ENCODE peak calls at places on chromosome 10, in nine cellular contexts. X is germinal center; E is NCI-H2081; H is activated CD8-positive, alpha-beta T cell treated with anti-CD3 and anti-CD28 coated beads, Interleukin-2, amount 10 ng/mL, durations not matched to agents 7 days and 5 days; G is NCI-H774; L is ecto neural progenitor cell; A is iPS DF 19.7; Y is endothelial cell; Z is SW480. Q is an unnamed sample.

GRCh38 chr10:667096-667495 is 22.4 kb downstream of the DIP2C start:
- DNase-seq in H (no peak), E (no peak), X (no peak), A (no peak), Y (no peak), G (no peak), L (no peak), Z (no peak), Q (no peak)

GRCh38 chr10:85851300-85851699 is 515.3 kb downstream of the GRID1 start:
- DNase-seq in A (no peak), G (no peak), Y (no peak), L (no peak), H (no peak), E (no peak), Z (no peak), X (no peak), Q (no peak)

GRCh38 chr10:24993237-24993958 is 22.6 kb downstream of the ENKUR start:
- DNase-seq in A (no peak), E (no peak), Z (no peak), Y (no peak), X (no peak), G (no peak), L (no peak), H (no peak), Q (no peak)

GRCh38 chr10:69845574-69846251 is 44.0 kb downstream of the COL13A1 start:
- DNase-seq in Z (peak; percentile 32), E (no peak), H (no peak), G (peak; percentile 16), A (no peak), Y (no peak), L (no peak), X (no peak), Q (no peak)

GRCh38 chr10:69318997-69319727 is 40.9 kb downstream of the HK1 start:
- DNase-seq in A (no peak), X (peak; percentile 35), H (peak; percentile 75), Z (peak; percentile 48), E (peak; percentile 37), L (peak; percentile 63), G (no peak), Y (peak; percentile 56), Q (no peak)

GRCh38 chr10:105243381-105243780 is 602.3 kb downstream of the SORCS3 start:
- DNase-seq in L (no peak), A (no peak), X (no peak), H (no peak), G (no peak), E (no peak), Z (no peak), Y (no peak), Q (no peak)

GRCh38 chr10:54728511-54728910 is 72.5 kb downstream of the PCDH15 start:
- DNase-seq in E (no peak), H (no peak), A (no peak), Y (no peak), G (no peak), Z (no peak), L (no peak), X (no peak), Q (no peak)

GRCh38 chr10:30072068-30072467 is 12.7 kb upstream of the JCAD start:
- DNase-seq in H (no peak), Y (no peak), A (no peak), X (no peak), E (no peak), L (no peak), G (no peak), Z (no peak), Q (no peak)

GRCh38 chr10:34817054-34817453 is 2.0 kb upstream of the PARD3 start:
- DNase-seq in L (no peak), G (no peak), X (no peak), H (no peak), E (no peak), Y (no peak), A (no peak), Z (no peak), Q (no peak)

GRCh38 chr10:69061305-69062161 is 26.4 kb upstream of the SRGN start:
- DNase-seq in A (no peak), H (peak; percentile 45), Z (peak; percentile 28), X (peak; percentile 44), L (no peak), G (no peak), Y (no peak), E (no peak), Q (no peak)

GRCh38 chr10:102601639-102602038 is 42.6 kb upstream of the TRIM8 start:
- DNase-seq in G (no peak), Z (no peak), A (no peak), L (no peak), X (no peak), Y (no peak), H (no peak), E (no peak), Q (no peak)

GRCh38 chr10:66564341-66564740 is 361.5 kb upstream of the LRRTM3 start:
- DNase-seq in A (no peak), L (no peak), Z (no peak), E (no peak), X (no peak), H (no peak), G (no peak), Y (no peak), Q (no peak)

GRCh38 chr10:46022978-46023702 is 7.3 kb downstream of the NCOA4 start:
- DNase-seq in H (peak; percentile 83), A (peak; percentile 30), Y (peak; percentile 92), L (peak; percentile 93), G (peak; percentile 90), Z (peak; percentile 89), E (peak; percentile 77), X (peak; percentile 82), Q (peak; percentile 17)

GRCh38 chr10:132960071-132960472 is 17.7 kb upstream of the CFAP46 start:
- DNase-seq in L (no peak), Z (no peak), E (no peak), X (no peak), Y (no peak), A (no peak), G (no peak), H (no peak), Q (no peak)

GRCh38 chr10:109698888-109699685 is 224.2 kb downstream of the XPNPEP1 start:
- DNase-seq in A (no peak), Y (no peak), E (no peak), L (no peak), Z (no peak), X (no peak), H (no peak), G (no peak), Q (no peak)

GRCh38 chr10:102660891-102661613 is 16.8 kb downstream of the TRIM8 start:
- DNase-seq in G (no peak), Y (no peak), Z (peak; percentile 86), E (no peak), X (peak; percentile 73), A (no peak), L (no peak), H (peak; percentile 86), Q (no peak)

GRCh38 chr10:14487511-14487909 is 156.8 kb upstream of the FRMD4A start:
- DNase-seq in A (no peak), E (peak; percentile 11), Y (no peak), G (peak; percentile 22), X (no peak), L (no peak), H (no peak), Z (no peak), Q (no peak)

GRCh38 chr10:15719899-15720634 is at the start of gene ITGA8:
- DNase-seq in L (peak; percentile 76), H (no peak), Y (peak; percentile 72), G (no peak), X (no peak), A (no peak), E (no peak), Z (no peak), Q (no peak)

GRCh38 chr10:113304726-113305125 is 248.1 kb upstream of the HABP2 start:
- DNase-seq in X (no peak), Y (no peak), A (no peak), G (no peak), L (no peak), Z (no peak), E (no peak), H (no peak), Q (no peak)

GRCh38 chr10:75639726-75640125 is 208.3 kb downstream of the LRMDA start:
- DNase-seq in Y (no peak), H (no peak), L (no peak), X (no peak), E (no peak), G (no peak), A (no peak), Z (no peak), Q (no peak)

GRCh38 chr10:113539789-113540188 is 13.1 kb upstream of the HABP2 start:
- DNase-seq in Z (no peak), E (no peak), A (no peak), H (no peak), X (no peak), G (no peak), L (no peak), Y (no peak), Q (no peak)

GRCh38 chr10:66931340-66931948 is 5.6 kb downstream of the LRRTM3 start:
- DNase-seq in Y (peak; percentile 26), A (no peak), E (peak; percentile 47), L (no peak), X (no peak), H (peak; percentile 25), Z (peak; percentile 53), G (peak; percentile 43), Q (no peak)

GRCh38 chr10:110492069-110492782 is 5.5 kb upstream of the DUSP5 start:
- DNase-seq in Z (no peak), L (no peak), A (no peak), X (peak; percentile 34), G (no peak), E (no peak), H (no peak), Y (no peak), Q (no peak)

GRCh38 chr10:119274519-119275045 is 67.2 kb downstream of the GRK5 start:
- DNase-seq in E (no peak), H (no peak), Z (no peak), G (no peak), Y (no peak), L (no peak), A (no peak), X (no peak), Q (no peak)

GRCh38 chr10:23106508-23106907 is 11.1 kb downstream of the MSRB2 start:
- DNase-seq in X (no peak), G (no peak), L (no peak), H (no peak), Y (no peak), Z (no peak), A (no peak), E (no peak), Q (peak; percentile 7)

GRCh38 chr10:131954356-131954965 is 27.3 kb downstream of the BNIP3 start:
- DNase-seq in H (no peak), A (no peak), E (no peak), L (no peak), Y (no peak), G (no peak), Z (no peak), X (no peak), Q (no peak)

GRCh38 chr10:35231646-35232045 is 104.7 kb upstream of the CCNY start:
- DNase-seq in E (no peak), X (no peak), L (no peak), H (no peak), A (no peak), Y (no peak), G (no peak), Z (no peak), Q (no peak)

GRCh38 chr10:71436268-71436922 is 39.7 kb downstream of the CDH23 start:
- DNase-seq in L (peak; percentile 10), A (no peak), Y (no peak), E (no peak), Z (no peak), H (no peak), X (no peak), G (no peak), Q (no peak)

GRCh38 chr10:489335-489734 is 200.1 kb downstream of the DIP2C start:
- DNase-seq in A (no peak), E (no peak), G (no peak), X (no peak), Y (no peak), L (no peak), Z (no peak), H (no peak), Q (no peak)

GRCh38 chr10:97238855-97239254 is 53.1 kb upstream of the SLIT1 start:
- DNase-seq in G (no peak), L (no peak), A (no peak), X (no peak), E (no peak), H (no peak), Z (no peak), Y (no peak), Q (no peak)

GRCh38 chr10:80786322-80786721 is 248.6 kb downstream of the SH2D4B start:
- DNase-seq in E (no peak), Y (no peak), H (no peak), L (no peak), X (no peak), Z (no peak), A (no peak), G (no peak), Q (no peak)

Q was measured in NCI-H2107.